ENCODE peak calls at places on chromosomes 2 and 18, in nine cellular contexts. E is activated CD4-positive, alpha-beta T cell treated with anti-CD3 and anti-CD28 coated beads, Interleukin-2, amount 50 U/mL, for 4 hours; J is T-helper 17 cell; V is lower leg skin; A is NCI-H1417; W is IMR-90; Y is left colon; U is EL; P is substantia nigra. M is an unnamed sample.

GRCh38 chr2:24304098-24304497 is 56.2 kb downstream of the ITSN2 start:
- DNase-seq in Y (peak), V (peak), A (peak), W (peak), J (no peak), U (no peak), P (peak), E (no peak), M (no peak)

GRCh38 chr2:24050041-24050655 is 607 bp downstream of the FKBP1B start:
- DNase-seq in V (no peak), U (peak), E (no peak), Y (peak), J (no peak), W (no peak), P (no peak), A (no peak), M (no peak)

GRCh38 chr2:140627136-140627535 is 1503.7 kb downstream of the LRP1B start:
- DNase-seq in V (no peak), Y (no peak), U (no peak), A (no peak), W (no peak), E (no peak), P (no peak), J (no peak), M (no peak)

GRCh38 chr2:150126143-150126725 is 361.2 kb downstream of the RND3 start:
- DNase-seq in E (no peak), J (no peak), Y (no peak), A (no peak), W (peak), P (no peak), V (peak), U (no peak), M (no peak)

GRCh38 chr2:239062743-239063142 is 214.9 kb downstream of the TWIST2 start:
- DNase-seq in P (no peak), W (no peak), Y (no peak), E (no peak), V (no peak), J (no peak), A (no peak), U (no peak), M (no peak)

GRCh38 chr2:225534697-225535096 is 135.2 kb downstream of the NYAP2 start:
- DNase-seq in V (peak), W (no peak), U (peak), Y (no peak), J (no peak), A (no peak), E (no peak), P (no peak), M (no peak)

GRCh38 chr2:8094571-8094970 is 587.3 kb upstream of the ID2 start:
- DNase-seq in J (no peak), U (no peak), Y (no peak), W (no peak), E (no peak), A (no peak), V (no peak), P (no peak), M (no peak)

GRCh38 chr18:22559414-22560282 is 141.9 kb upstream of the CTAGE1 start:
- DNase-seq in V (no peak), J (no peak), P (no peak), U (peak), E (no peak), W (peak), A (no peak), Y (peak), M (no peak)

GRCh38 chr2:190987116-190987515 is 26.9 kb downstream of the STAT1 start:
- DNase-seq in A (no peak), W (no peak), P (no peak), U (no peak), J (no peak), Y (no peak), V (no peak), E (no peak), M (no peak)

GRCh38 chr2:172308253-172308935 is 119.0 kb upstream of the ITGA6 start:
- DNase-seq in P (no peak), U (no peak), V (no peak), Y (no peak), E (no peak), W (no peak), J (no peak), A (no peak), M (no peak)

M was measured in cerebellar nuclear complex.